ENCODE peak calls at places on chromosome 7, in five cellular contexts. A, M, Z, U and H are unnamed samples.

GRCh38 chr7:158085741-158086695 is 501.6 kb downstream of the PTPRN2 start:
- DNase-seq in A (no peak), M (no peak), Z (peak; percentile 20), U (no peak), H (no peak)

GRCh38 chr7:28988818-28989595 is 30.9 kb upstream of the TRIL start:
- DNase-seq in A (no peak), M (peak; percentile 93), Z (peak; percentile 82), U (peak; percentile 33), H (no peak)

GRCh38 chr7:47670738-47671137 is 88.8 kb upstream of the TNS3 start:
- DNase-seq in A (peak; percentile 85), M (no peak), Z (no peak), U (no peak), H (no peak)

GRCh38 chr7:131649003-131649541 is 92.6 kb upstream of the PODXL start:
- DNase-seq in A (no peak), M (no peak), Z (no peak), U (no peak), H (no peak)

GRCh38 chr7:83524286-83525075 is 124.5 kb downstream of the SEMA3E start:
- DNase-seq in A (no peak), M (peak; percentile 14), Z (no peak), U (no peak), H (no peak)

GRCh38 chr7:22864855-22865606 is 42.4 kb upstream of the TOMM7 start:
- DNase-seq in A (no peak), M (no peak), Z (no peak), U (no peak), H (peak; percentile 82)

GRCh38 chr7:192035-192649 is at the start of gene FAM20C:
- DNase-seq in A (no peak), M (peak; percentile 79), Z (peak; percentile 95), U (peak; percentile 87), H (peak; percentile 79)

GRCh38 chr7:100895956-100896742 is 461 bp upstream of the ACHE start:
- DNase-seq in A (no peak), M (no peak), Z (peak; percentile 68), U (peak; percentile 45), H (peak; percentile 59)

GRCh38 chr7:131231381-131232220 is 96.1 kb upstream of the MKLN1 start:
- DNase-seq in A (peak; percentile 82), M (peak; percentile 79), Z (peak; percentile 83), U (peak; percentile 22), H (peak; percentile 91)

DNA sequence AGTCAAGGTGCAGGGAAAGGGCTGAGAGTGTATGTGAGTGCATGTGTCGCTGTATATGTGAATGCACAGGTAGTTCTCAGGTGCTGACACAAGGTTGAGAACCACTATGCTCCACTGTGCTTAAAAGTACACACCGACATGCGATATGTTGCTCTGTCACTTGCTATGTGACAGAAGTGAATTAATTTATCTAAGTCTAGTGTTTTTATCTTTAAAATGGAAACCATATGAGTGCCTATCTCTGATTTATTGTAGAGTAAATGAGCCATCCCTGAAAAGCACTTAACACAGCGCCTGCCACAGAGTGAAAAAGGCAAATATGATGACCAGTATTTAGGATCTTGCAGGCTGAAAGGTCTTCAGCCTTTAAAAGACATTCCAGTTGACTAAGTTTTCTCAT is 4.9 kb downstream of the SLC35B4 start:
- DNase-seq in A (no peak), M (no peak), Z (no peak), U (no peak), H (no peak)
- TF ChIP-seq POLR2A in A (no peak), M (no peak), Z (no peak), U (no peak), H (no peak)

GRCh38 chr7:99392046-99392445 is 16.4 kb downstream of the PDAP1 start:
- DNase-seq in A (no peak), M (no peak), Z (no peak), U (no peak), H (no peak)

GRCh38 chr7:99393363-99394187 is 14.8 kb downstream of the PDAP1 start:
- DNase-seq in A (no peak), M (no peak), Z (peak; percentile 84), U (peak; percentile 53), H (no peak)

GRCh38 chr7:99394188-99394502 is 14.3 kb downstream of the PDAP1 start:
- DNase-seq in A (no peak), M (no peak), Z (no peak), U (no peak), H (no peak)

GRCh38 chr7:99390941-99391602 is 16.5 kb downstream of the ARPC1B start:
- DNase-seq in A (no peak), M (no peak), Z (no peak), U (no peak), H (peak; percentile 65)

GRCh38 chr7:99392659-99393362 is 15.6 kb downstream of the PDAP1 start:
- DNase-seq in A (no peak), M (no peak), Z (peak; percentile 91), U (peak; percentile 76), H (no peak)
- TF ChIP-seq POLR2A in A (peak; percentile 3), M (no peak), Z (peak; percentile 11), U (no peak), H (no peak)

GRCh38 chr7:103075337-103075918 is 488 bp downstream of the ARMC10 start:
- DNase-seq in A (no peak), M (peak; percentile 62), Z (peak; percentile 78), U (peak; percentile 63), H (peak; percentile 83)
- TF ChIP-seq POLR2A in A (peak; percentile 49), M (peak; percentile 41), Z (no peak), U (no peak), H (no peak)

GRCh38 chr7:156516791-156517378 is 123.7 kb upstream of the RNF32 start:
- DNase-seq in A (no peak), M (no peak), Z (no peak), U (no peak), H (no peak)

GRCh38 chr7:156514851-156515250 is 125.7 kb upstream of the RNF32 start:
- DNase-seq in A (no peak), M (no peak), Z (no peak), U (no peak), H (no peak)

GRCh38 chr7:156519070-156519469 is 121.5 kb upstream of the RNF32 start:
- DNase-seq in A (no peak), M (no peak), Z (no peak), U (no peak), H (no peak)

GRCh38 chr7:156518466-156518865 is 122.1 kb upstream of the RNF32 start:
- DNase-seq in A (no peak), M (no peak), Z (no peak), U (no peak), H (no peak)

GRCh38 chr7:156515911-156516790 is 124.4 kb upstream of the RNF32 start:
- DNase-seq in A (no peak), M (no peak), Z (no peak), U (no peak), H (no peak)
- TF ChIP-seq POLR2A in A (no peak), M (no peak), Z (no peak), U (no peak), H (no peak)

GRCh38 chr7:12802070-12802469 is 114.6 kb downstream of the ARL4A start:
- DNase-seq in A (no peak), M (no peak), Z (no peak), U (no peak), H (no peak)
- TF ChIP-seq POLR2A in A (no peak), M (no peak), Z (no peak), U (no peak), H (no peak)

GRCh38 chr7:55249332-55249731 is 115.8 kb upstream of the LANCL2 start:
- DNase-seq in A (no peak), M (no peak), Z (no peak), U (no peak), H (no peak)
- TF ChIP-seq POLR2A in A (no peak), M (no peak), Z (no peak), U (no peak), H (no peak)

GRCh38 chr7:107563072-107563760 is 504 bp downstream of the COG5 start:
- DNase-seq in A (no peak), M (peak; percentile 8), Z (no peak), U (no peak), H (peak; percentile 71)

GRCh38 chr7:107559864-107560263 is 3.9 kb downstream of the COG5 start:
- DNase-seq in A (no peak), M (peak; percentile 78), Z (no peak), U (no peak), H (no peak)

GRCh38 chr7:107560898-107561516 is 2.7 kb downstream of the COG5 start:
- DNase-seq in A (no peak), M (no peak), Z (no peak), U (no peak), H (peak; percentile 59)

GRCh38 chr7:107564553-107565298 is 955 bp downstream of the DUS4L start:
- DNase-seq in A (no peak), M (peak; percentile 95), Z (no peak), U (no peak), H (no peak)

GRCh38 chr7:107563761-107564552 is at the start of the genes COG5 and DUS4L:
- DNase-seq in A (peak; percentile 34), M (peak; percentile 79), Z (peak; percentile 89), U (peak; percentile 84), H (peak; percentile 91)
- TF ChIP-seq POLR2A in A (peak; percentile 98), M (peak; percentile 61), Z (peak; percentile 58), U (peak; percentile 75), H (peak; percentile 91)

GRCh38 chr7:37181550-37181932 is 267.1 kb downstream of the ELMO1 start:
- DNase-seq in A (no peak), M (no peak), Z (no peak), U (no peak), H (no peak)
- TF ChIP-seq POLR2A in A (no peak), M (no peak), Z (no peak), U (no peak), H (no peak)